ENCODE peak calls at places on chromosome 9, in nine cellular contexts. V is foreskin fibroblast, P is tibial nerve, M is lower leg skin, N is lower lobe of right lung, K is HCT116, I is left ventricle myocardium inferior, T is SK-N-SH, S is AG10803. H is an unnamed sample.
A peak's percentile ranks its signal among the peaks of the same experiment; 100 is the strongest.

GRCh38 chr9:136133959-136134484 is 15.3 kb upstream of the TMEM250 start:
- DNase-seq in V (no peak), P (no peak), M (no peak), N (no peak), K (no peak), I (no peak), T (no peak), S (no peak), H (no peak)

GRCh38 chr9:85392270-85392669 is 349.5 kb downstream of the AGTPBP1 start:
- DNase-seq in V (peak; percentile 14), P (no peak), M (no peak), N (no peak), K (no peak), I (no peak), T (no peak), S (no peak), H (no peak)

GRCh38 chr9:13113201-13113600 is 166.3 kb downstream of the MPDZ start:
- DNase-seq in V (peak; percentile 78), P (no peak), M (no peak), N (no peak), K (no peak), I (no peak), T (no peak), S (peak; percentile 86), H (peak; percentile 51)

GRCh38 chr9:100104314-100104713 is 5.3 kb downstream of the INVS start:
- DNase-seq in V (no peak), P (no peak), M (no peak), N (no peak), K (no peak), I (no peak), T (no peak), S (peak; percentile 12), H (peak; percentile 28)

GRCh38 chr9:115481769-115482168 is 363.8 kb upstream of the TNC start:
- DNase-seq in V (no peak), P (no peak), M (no peak), N (no peak), K (no peak), I (no peak), T (no peak), S (no peak), H (no peak)

GRCh38 chr9:78014776-78015175 is 16.8 kb downstream of the GNAQ start:
- DNase-seq in V (peak; percentile 36), P (no peak), M (no peak), N (no peak), K (no peak), I (no peak), T (no peak), S (peak; percentile 49), H (peak; percentile 39)

GRCh38 chr9:70533492-70533891 is 119.0 kb upstream of the KLF9 start:
- DNase-seq in V (no peak), P (no peak), M (no peak), N (no peak), K (no peak), I (no peak), T (no peak), S (no peak), H (no peak)

GRCh38 chr9:14243514-14244042 is 70.4 kb downstream of the NFIB start:
- DNase-seq in V (no peak), P (no peak), M (no peak), N (no peak), K (no peak), I (no peak), T (no peak), S (no peak), H (peak; percentile 48)

GRCh38 chr9:75892168-75892901 is 1.9 kb downstream of the PCSK5 start:
- DNase-seq in V (peak; percentile 52), P (peak; percentile 18), M (no peak), N (peak; percentile 53), K (no peak), I (peak; percentile 25), T (peak; percentile 14), S (no peak), H (peak; percentile 34)

GRCh38 chr9:124660341-124660801 is 110.7 kb downstream of the NR6A1 start:
- DNase-seq in V (peak; percentile 48), P (no peak), M (no peak), N (no peak), K (no peak), I (no peak), T (peak; percentile 22), S (peak; percentile 78), H (peak; percentile 78)

GRCh38 chr9:134433101-134433500 is 106.8 kb downstream of the RXRA start:
- DNase-seq in V (peak; percentile 83), P (no peak), M (no peak), N (no peak), K (no peak), I (no peak), T (no peak), S (peak; percentile 51), H (peak; percentile 38)

DNA sequence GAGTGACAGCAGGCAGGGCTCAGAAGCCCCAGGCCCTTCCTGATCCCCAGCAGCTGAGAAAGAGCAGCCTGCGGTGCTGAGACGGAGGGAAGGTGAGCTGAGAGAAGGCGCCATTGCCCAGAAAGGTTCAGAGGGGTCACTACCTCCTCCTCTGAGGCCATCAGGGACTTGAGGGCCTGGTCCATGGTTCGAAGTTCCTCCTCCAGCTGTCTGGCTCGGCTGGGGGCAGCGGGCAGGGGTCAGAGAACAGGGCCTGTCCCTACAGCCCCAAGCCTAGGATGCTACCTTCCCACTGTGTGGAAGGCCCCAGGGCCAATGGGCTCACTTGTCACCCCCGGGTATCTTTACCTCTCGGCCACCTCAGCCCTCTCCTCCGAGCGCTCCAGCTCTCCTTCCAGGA is 4.8 kb downstream of the TPM2 start:
- DNase-seq in V (no peak), P (no peak), M (no peak), N (no peak), K (no peak), I (no peak), T (no peak), S (no peak), H (no peak)
- H3K4me3 ChIP-seq in V (no peak overlapping the region), P (peak overlapping the region; percentile 2), M (no peak overlapping the region), N (no peak overlapping the region), K (no peak overlapping the region), I (peak overlapping the region; percentile 78), T (no peak overlapping the region), S (peak overlapping the region; percentile 12), H (no peak overlapping the region)

GRCh38 chr9:89468271-89468960 is 29.5 kb downstream of the SEMA4D start:
- DNase-seq in V (no peak), P (no peak), M (no peak), N (no peak), K (no peak), I (no peak), T (no peak), S (no peak), H (no peak)
- TF ChIP-seq CTCF in V (no peak), P (no peak), M (no peak), N (no peak), K (no peak), I (no peak), T (no peak), S (no peak), H (no peak)

GRCh38 chr9:137299938-137300337 is 2.1 kb downstream of the NRARP start:
- DNase-seq in V (no peak), P (no peak), M (peak; percentile 13), N (no peak), K (no peak), I (peak; percentile 23), T (no peak), S (no peak), H (no peak)

GRCh38 chr9:137302176-137303030 is at the start of gene NRARP:
- DNase-seq in V (peak; percentile 92), P (peak; percentile 74), M (peak; percentile 83), N (peak; percentile 94), K (peak; percentile 60), I (peak; percentile 91), T (peak; percentile 98), S (peak; percentile 55), H (peak; percentile 84)

GRCh38 chr9:137303031-137303892 is 1.2 kb upstream of the NRARP start:
- DNase-seq in V (peak; percentile 27), P (no peak), M (no peak), N (peak; percentile 47), K (no peak), I (peak; percentile 15), T (peak; percentile 20), S (no peak), H (no peak)

GRCh38 chr9:137300607-137301085 is 1.4 kb downstream of the NRARP start:
- DNase-seq in V (no peak), P (no peak), M (peak; percentile 14), N (no peak), K (no peak), I (peak; percentile 21), T (peak; percentile 69), S (no peak), H (peak; percentile 66)

DNA sequence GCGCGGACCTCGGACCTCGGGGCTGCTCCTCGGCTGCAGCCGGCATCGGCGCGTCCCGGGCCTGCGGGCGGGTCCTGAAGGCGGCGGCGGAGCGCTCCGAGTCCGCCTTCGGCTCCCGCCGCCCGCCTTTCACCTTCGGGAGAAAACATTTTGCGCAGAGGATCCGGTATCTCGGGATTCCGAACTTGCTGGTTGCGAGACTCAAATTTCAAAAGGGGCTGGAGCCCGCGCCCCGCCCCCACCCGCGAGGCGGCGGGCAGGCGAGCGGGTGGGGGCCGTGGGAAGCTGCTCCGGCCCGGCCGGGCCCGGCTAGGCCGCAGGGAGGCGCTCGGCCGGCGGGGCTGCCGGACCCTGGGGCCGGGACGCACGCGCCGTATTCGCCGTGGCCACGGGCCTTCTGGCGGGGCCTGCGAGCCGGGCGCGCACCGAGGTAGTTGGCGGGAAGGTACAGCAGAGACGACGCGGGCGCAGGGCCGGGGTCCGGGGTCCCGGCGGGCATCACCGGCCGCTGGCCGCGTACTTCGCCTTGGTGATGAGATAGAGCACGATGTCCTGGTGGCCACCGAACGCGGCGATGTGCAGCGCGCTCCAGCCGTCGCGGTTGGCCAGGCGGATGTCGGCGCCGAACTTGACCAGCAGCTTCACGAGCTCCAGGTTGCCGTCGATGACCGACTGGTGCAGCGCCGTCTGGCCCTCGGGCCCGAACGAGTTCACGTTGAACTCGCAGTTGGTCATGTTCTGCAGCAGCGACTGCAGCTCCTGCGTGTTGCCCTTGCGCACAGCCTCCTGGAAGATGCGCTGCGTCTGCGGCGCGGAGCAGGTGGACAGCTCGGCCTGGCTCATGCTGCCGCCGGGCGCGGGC is 754 bp downstream of the NRARP start:
- DNase-seq in V (peak; percentile 66), P (no peak), M (no peak), N (peak; percentile 58), K (peak; percentile 29), I (peak; percentile 34), T (peak; percentile 86), S (no peak), H (peak; percentile 67)
- H3K4me3 ChIP-seq in V (peak overlapping the region; percentile 40), P (peak overlapping the region; percentile 54), M (peak overlapping the region; percentile 36), N (peak overlapping the region; percentile 63), K (peak overlapping the region; percentile 51), I (peak overlapping the region; percentile 80), T (peak overlapping the region; percentile 51), S (peak overlapping the region; percentile 39), H (peak overlapping the region; percentile 41)

DNA sequence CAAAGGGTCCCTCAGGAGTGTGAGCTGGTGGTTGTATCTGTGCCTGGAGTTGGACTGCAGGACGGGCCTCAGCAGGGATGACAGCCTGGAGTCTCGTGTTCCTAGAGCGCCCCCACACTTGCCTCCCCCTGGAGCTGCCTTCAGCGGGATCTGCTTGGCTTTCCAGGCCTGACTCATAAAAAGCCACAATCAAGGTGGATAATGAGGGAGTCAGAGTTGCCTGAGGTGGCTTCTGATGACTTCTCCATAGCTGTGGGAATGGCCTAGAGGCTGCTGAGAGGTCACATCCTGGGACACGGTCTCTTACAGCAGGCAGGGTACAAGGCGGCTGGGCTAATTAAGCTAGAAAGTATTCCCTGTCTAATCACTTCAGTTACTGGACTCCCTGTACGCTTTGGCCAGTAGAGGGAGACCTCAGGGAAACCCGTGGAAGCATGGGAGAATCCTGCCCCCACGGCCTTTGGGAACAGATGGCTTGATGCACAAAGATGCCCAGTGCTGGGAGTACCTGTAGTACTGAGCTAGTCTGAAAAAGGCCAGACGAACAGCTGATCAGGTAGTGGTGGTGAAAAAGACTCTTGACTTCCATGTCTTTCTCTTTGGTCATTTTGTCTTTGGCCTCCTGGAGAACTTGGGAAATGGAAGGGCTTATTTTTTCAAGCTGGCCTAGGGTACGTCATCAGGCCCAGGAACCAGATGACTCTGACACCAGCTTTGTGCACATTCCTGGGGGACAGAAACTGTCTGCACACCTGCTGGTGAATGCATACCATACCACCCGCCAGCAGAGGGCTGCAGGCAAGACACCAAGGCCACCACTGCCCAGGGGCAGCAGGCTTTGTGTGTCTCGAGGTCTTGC is 16.1 kb upstream of the FRRS1L start:
- DNase-seq in V (peak; percentile 51), P (no peak), M (no peak), N (no peak), K (peak; percentile 47), I (no peak), T (peak; percentile 62), S (peak; percentile 25), H (peak; percentile 48)
- TF ChIP-seq CTCF in V (peak; percentile 59), P (peak; percentile 15), M (no peak), N (peak; percentile 24), K (peak; percentile 71), I (peak; percentile 49), T (peak; percentile 56), S (peak; percentile 62), H (peak; percentile 63)

H was measured in cardiac fibroblast.